ENCODE peak calls at places on chromosomes 16 and 17, in six cellular contexts. One of them, this sample, is unnamed.
A peak's percentile ranks its signal among the peaks of the same experiment; 100 is the strongest.

GRCh38 chr17:82859431-82860403 is 19.9 kb upstream of the ZNF750 start:
- DNase-seq in amniotic epithelial cell: peak; percentile 85
- DNase-seq in CD8-positive, alpha-beta memory T cell: no peak
- DNase-seq in amniotic stem cell: peak; percentile 7
- DNase-seq in neural progenitor cell: peak; percentile 46
- DNase-seq in body of pancreas: no peak
- DNase-seq in this sample: no peak

GRCh38 chr17:55816532-55817272 is 65.9 kb downstream of the PCTP start:
- DNase-seq in amniotic epithelial cell: no peak
- DNase-seq in CD8-positive, alpha-beta memory T cell: no peak
- DNase-seq in amniotic stem cell: no peak
- DNase-seq in neural progenitor cell: no peak
- DNase-seq in body of pancreas: no peak
- DNase-seq in this sample: no peak

GRCh38 chr17:32007463-32008298 is 498 bp downstream of the LRRC37B start:
- DNase-seq in amniotic epithelial cell: peak; percentile 25
- DNase-seq in CD8-positive, alpha-beta memory T cell: peak; percentile 14
- DNase-seq in amniotic stem cell: peak; percentile 34
- DNase-seq in neural progenitor cell: peak; percentile 67
- DNase-seq in body of pancreas: peak; percentile 29
- DNase-seq in this sample: peak; percentile 80

GRCh38 chr17:58156839-58157803 is 8.9 kb downstream of the OR4D1 start:
- DNase-seq in amniotic epithelial cell: no peak
- DNase-seq in CD8-positive, alpha-beta memory T cell: peak; percentile 16
- DNase-seq in amniotic stem cell: no peak
- DNase-seq in neural progenitor cell: peak; percentile 77
- DNase-seq in body of pancreas: no peak
- DNase-seq in this sample: peak; percentile 72

GRCh38 chr16:175145-175949 is 1.1 kb upstream of the HBA1 start:
- DNase-seq in amniotic epithelial cell: no peak
- DNase-seq in CD8-positive, alpha-beta memory T cell: no peak
- DNase-seq in amniotic stem cell: no peak
- DNase-seq in neural progenitor cell: no peak
- DNase-seq in body of pancreas: no peak
- DNase-seq in this sample: no peak

GRCh38 chr16:55367301-55367745 is 43.3 kb downstream of the IRX6 start:
- DNase-seq in amniotic epithelial cell: no peak
- DNase-seq in CD8-positive, alpha-beta memory T cell: no peak
- DNase-seq in amniotic stem cell: no peak
- DNase-seq in neural progenitor cell: no peak
- DNase-seq in body of pancreas: no peak
- DNase-seq in this sample: no peak

GRCh38 chr17:51434434-51435170 is 174.3 kb downstream of the UTP18 start:
- DNase-seq in amniotic epithelial cell: no peak
- DNase-seq in CD8-positive, alpha-beta memory T cell: no peak
- DNase-seq in amniotic stem cell: no peak
- DNase-seq in neural progenitor cell: no peak
- DNase-seq in body of pancreas: no peak
- DNase-seq in this sample: no peak

GRCh38 chr16:73010150-73010676 is 37.7 kb downstream of the ZFHX3 start:
- DNase-seq in amniotic epithelial cell: no peak
- DNase-seq in CD8-positive, alpha-beta memory T cell: no peak
- DNase-seq in amniotic stem cell: no peak
- DNase-seq in neural progenitor cell: peak; percentile 53
- DNase-seq in body of pancreas: peak; percentile 12
- DNase-seq in this sample: peak; percentile 4

GRCh38 chr16:29994613-29995329 is 646 bp downstream of the HIRIP3 start:
- DNase-seq in amniotic epithelial cell: peak; percentile 31
- DNase-seq in CD8-positive, alpha-beta memory T cell: peak; percentile 62
- DNase-seq in amniotic stem cell: no peak
- DNase-seq in neural progenitor cell: no peak
- DNase-seq in body of pancreas: peak; percentile 75
- DNase-seq in this sample: peak; percentile 58

This sample was measured in NCI-H82.